ENCODE peak calls at places on chromosomes 5 and 9, in six cellular contexts. One of them, this sample, is unnamed.

GRCh38 chr5:107601076-107601475 is 69.7 kb downstream of the EFNA5 start:
- DNase-seq in HCT116: no peak
- DNase-seq in GM23338: no peak
- DNase-seq in GM12878: no peak
- DNase-seq in GM23248: no peak
- DNase-seq in PC-3: no peak
- DNase-seq in this sample: no peak

GRCh38 chr9:38621434-38622082 is 1.2 kb upstream of the ANKRD18A start:
- DNase-seq in GM12878: no peak
- DNase-seq in HCT116: no peak
- DNase-seq in GM23248: no peak
- DNase-seq in PC-3: peak
- DNase-seq in GM23338: peak
- DNase-seq in this sample: no peak

GRCh38 chr9:121285835-121286687 is 18.1 kb downstream of the GSN start:
- DNase-seq in GM23248: peak
- DNase-seq in GM12878: no peak
- DNase-seq in GM23338: peak
- DNase-seq in PC-3: no peak
- DNase-seq in HCT116: peak
- DNase-seq in this sample: no peak

GRCh38 chr5:171330011-171330410 is 21.0 kb downstream of the TLX3 start:
- DNase-seq in GM23338: no peak
- DNase-seq in HCT116: no peak
- DNase-seq in GM23248: no peak
- DNase-seq in PC-3: no peak
- DNase-seq in GM12878: no peak
- DNase-seq in this sample: no peak

GRCh38 chr9:91905958-91906585 is 44.0 kb downstream of the ROR2 start:
- DNase-seq in PC-3: peak
- DNase-seq in GM23248: no peak
- DNase-seq in HCT116: no peak
- DNase-seq in GM23338: no peak
- DNase-seq in GM12878: no peak
- DNase-seq in this sample: no peak

GRCh38 chr9:29332789-29333188 is 1759.5 kb upstream of the C9orf72 start:
- DNase-seq in GM23248: peak
- DNase-seq in PC-3: peak
- DNase-seq in HCT116: peak
- DNase-seq in GM12878: no peak
- DNase-seq in GM23338: no peak
- DNase-seq in this sample: no peak

GRCh38 chr5:78005021-78005785 is 229.1 kb upstream of the TBCA start:
- DNase-seq in HCT116: no peak
- DNase-seq in GM12878: no peak
- DNase-seq in PC-3: peak
- DNase-seq in GM23338: no peak
- DNase-seq in GM23248: peak
- DNase-seq in this sample: no peak

GRCh38 chr9:18274693-18275092 is 199.3 kb upstream of the ADAMTSL1 start:
- DNase-seq in PC-3: peak
- DNase-seq in HCT116: no peak
- DNase-seq in GM12878: no peak
- DNase-seq in GM23338: no peak
- DNase-seq in GM23248: peak
- DNase-seq in this sample: peak

GRCh38 chr9:128190013-128190412 is 1.4 kb downstream of the CIZ1 start:
- DNase-seq in GM23248: no peak
- DNase-seq in HCT116: no peak
- DNase-seq in PC-3: no peak
- DNase-seq in GM23338: no peak
- DNase-seq in GM12878: no peak
- DNase-seq in this sample: no peak

GRCh38 chr5:90888511-90889324 is 330.1 kb downstream of the ADGRV1 start:
- DNase-seq in HCT116: no peak
- DNase-seq in GM23248: peak
- DNase-seq in PC-3: peak
- DNase-seq in GM23338: no peak
- DNase-seq in GM12878: no peak
- DNase-seq in this sample: no peak

GRCh38 chr9:133787749-133788015 is 49.5 kb upstream of the SARDH start:
- DNase-seq in GM12878: peak
- DNase-seq in GM23338: peak
- DNase-seq in HCT116: no peak
- DNase-seq in GM23248: peak
- DNase-seq in PC-3: no peak
- DNase-seq in this sample: no peak

GRCh38 chr5:166165600-166165999 is 2125.8 kb upstream of the WWC1 start:
- DNase-seq in HCT116: no peak
- DNase-seq in PC-3: no peak
- DNase-seq in GM12878: no peak
- DNase-seq in GM23338: peak
- DNase-seq in GM23248: no peak
- DNase-seq in this sample: no peak

GRCh38 chr9:32403567-32403966 is 19.1 kb downstream of the ACO1 start:
- DNase-seq in GM23338: no peak
- DNase-seq in GM23248: no peak
- DNase-seq in PC-3: no peak
- DNase-seq in GM12878: no peak
- DNase-seq in HCT116: no peak
- DNase-seq in this sample: no peak

GRCh38 chr5:140041492-140042421 is 1.3 kb downstream of the NRG2 start:
- DNase-seq in GM23248: peak
- DNase-seq in HCT116: no peak
- DNase-seq in GM12878: peak
- DNase-seq in PC-3: peak
- DNase-seq in GM23338: peak
- DNase-seq in this sample: no peak

GRCh38 chr9:92140754-92141143 is 25.5 kb upstream of the SPTLC1 start:
- DNase-seq in HCT116: no peak
- DNase-seq in GM23338: no peak
- DNase-seq in GM12878: no peak
- DNase-seq in PC-3: no peak
- DNase-seq in GM23248: peak
- DNase-seq in this sample: no peak

GRCh38 chr9:19049872-19050636 is 827 bp downstream of the RRAGA start:
- DNase-seq in HCT116: no peak
- DNase-seq in GM23248: peak
- DNase-seq in GM12878: no peak
- DNase-seq in GM23338: peak
- DNase-seq in PC-3: peak
- DNase-seq in this sample: no peak

GRCh38 chr9:78831726-78832125 is 534.8 kb downstream of the PSAT1 start:
- DNase-seq in PC-3: no peak
- DNase-seq in GM23338: no peak
- DNase-seq in GM23248: peak
- DNase-seq in GM12878: no peak
- DNase-seq in HCT116: no peak
- DNase-seq in this sample: no peak

GRCh38 chr5:146027746-146028145 is 77.6 kb downstream of the PLAC8L1 start:
- DNase-seq in HCT116: peak
- DNase-seq in PC-3: peak
- DNase-seq in GM23338: no peak
- DNase-seq in GM23248: no peak
- DNase-seq in GM12878: no peak
- DNase-seq in this sample: no peak

GRCh38 chr9:113499153-113499875 is 35.8 kb downstream of the RGS3 start:
- DNase-seq in GM23338: no peak
- DNase-seq in GM12878: no peak
- DNase-seq in HCT116: no peak
- DNase-seq in GM23248: no peak
- DNase-seq in PC-3: no peak
- DNase-seq in this sample: no peak

GRCh38 chr5:4941957-4942830 is 197.9 kb upstream of the ADAMTS16 start:
- DNase-seq in GM12878: no peak
- DNase-seq in PC-3: peak
- DNase-seq in GM23338: peak
- DNase-seq in HCT116: no peak
- DNase-seq in GM23248: peak
- DNase-seq in this sample: no peak

GRCh38 chr9:13942695-13943094 is 371.2 kb downstream of the NFIB start:
- DNase-seq in HCT116: no peak
- DNase-seq in GM23338: no peak
- DNase-seq in GM12878: no peak
- DNase-seq in PC-3: peak
- DNase-seq in GM23248: peak
- DNase-seq in this sample: no peak

GRCh38 chr9:72509053-72509452 is 12.4 kb upstream of the TMC1 start:
- DNase-seq in GM12878: no peak
- DNase-seq in GM23338: no peak
- DNase-seq in PC-3: peak
- DNase-seq in HCT116: no peak
- DNase-seq in GM23248: peak
- DNase-seq in this sample: no peak

GRCh38 chr5:108386345-108387061 is 4.6 kb upstream of the FBXL17 start:
- DNase-seq in GM12878: no peak
- DNase-seq in GM23338: no peak
- DNase-seq in PC-3: peak
- DNase-seq in HCT116: no peak
- DNase-seq in GM23248: peak
- DNase-seq in this sample: no peak

GRCh38 chr5:66769839-66770617 is 173.8 kb downstream of the MAST4 start:
- DNase-seq in GM23248: peak
- DNase-seq in GM12878: no peak
- DNase-seq in HCT116: no peak
- DNase-seq in PC-3: no peak
- DNase-seq in GM23338: peak
- DNase-seq in this sample: no peak

GRCh38 chr9:99023831-99024230 is 80.1 kb downstream of the COL15A1 start:
- DNase-seq in GM23248: peak
- DNase-seq in PC-3: no peak
- DNase-seq in GM12878: no peak
- DNase-seq in HCT116: no peak
- DNase-seq in GM23338: no peak
- DNase-seq in this sample: no peak

GRCh38 chr5:101626572-101626971 is 669.5 kb downstream of the SLCO4C1 start:
- DNase-seq in GM23338: peak
- DNase-seq in GM23248: no peak
- DNase-seq in PC-3: no peak
- DNase-seq in GM12878: no peak
- DNase-seq in HCT116: no peak
- DNase-seq in this sample: peak

GRCh38 chr9:96604005-96604320 is 15.7 kb downstream of the CDC14B start:
- DNase-seq in GM23248: peak
- DNase-seq in PC-3: no peak
- DNase-seq in GM23338: no peak
- DNase-seq in HCT116: no peak
- DNase-seq in GM12878: no peak
- DNase-seq in this sample: no peak

GRCh38 chr9:21286099-21286498 is 19.0 kb downstream of the IFNA5 start:
- DNase-seq in GM12878: no peak
- DNase-seq in HCT116: no peak
- DNase-seq in GM23248: no peak
- DNase-seq in PC-3: no peak
- DNase-seq in GM23338: no peak
- DNase-seq in this sample: no peak

GRCh38 chr9:114317665-114318357 is 5.1 kb upstream of the ORM1 start:
- DNase-seq in GM23338: no peak
- DNase-seq in GM23248: peak
- DNase-seq in PC-3: no peak
- DNase-seq in GM12878: no peak
- DNase-seq in HCT116: no peak
- DNase-seq in this sample: peak

DNA sequence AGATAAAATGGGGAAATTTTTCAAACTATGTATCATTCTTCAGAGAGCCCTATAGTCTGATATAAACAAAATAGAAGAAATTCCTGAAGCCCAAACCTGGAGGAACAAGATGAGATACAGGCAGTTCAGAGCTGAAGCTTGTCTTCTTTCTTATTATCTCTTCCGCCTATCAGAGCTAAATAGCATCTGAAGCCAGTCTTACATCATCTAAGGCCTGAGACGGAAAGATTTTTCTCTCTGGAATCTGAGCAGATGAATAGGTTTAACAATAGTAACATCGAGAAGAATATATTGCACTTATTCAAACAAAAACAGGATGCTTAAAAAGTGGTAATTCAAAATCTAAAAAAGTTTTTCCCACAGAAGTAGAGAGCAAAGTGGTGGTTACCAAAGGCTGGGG is 59.8 kb downstream of the LPAR1 start:
- DNase-seq in GM23248: no peak
- DNase-seq in PC-3: no peak
- DNase-seq in GM12878: no peak
- DNase-seq in GM23338: no peak
- DNase-seq in HCT116: no peak
- DNase-seq in this sample: no peak
- H3K27ac ChIP-seq in GM23248: no peak
- H3K27ac ChIP-seq in PC-3: peak
- H3K27ac ChIP-seq in GM12878: no peak
- H3K27ac ChIP-seq in GM23338: no peak
- H3K27ac ChIP-seq in HCT116: no peak
- H3K27ac ChIP-seq in this sample: peak

GRCh38 chr9:110578896-110579752 is at the start of gene SVEP1:
- DNase-seq in GM23338: peak
- DNase-seq in HCT116: no peak
- DNase-seq in GM12878: no peak
- DNase-seq in PC-3: no peak
- DNase-seq in GM23248: peak
- DNase-seq in this sample: no peak
- TF ChIP-seq EZH2 in GM23338: peak
- TF ChIP-seq EZH2 in HCT116: no peak
- TF ChIP-seq EZH2 in GM12878: no peak
- TF ChIP-seq EZH2 in PC-3: no peak
- TF ChIP-seq EZH2 in GM23248: no peak
- TF ChIP-seq EZH2 in this sample: no peak

DNA sequence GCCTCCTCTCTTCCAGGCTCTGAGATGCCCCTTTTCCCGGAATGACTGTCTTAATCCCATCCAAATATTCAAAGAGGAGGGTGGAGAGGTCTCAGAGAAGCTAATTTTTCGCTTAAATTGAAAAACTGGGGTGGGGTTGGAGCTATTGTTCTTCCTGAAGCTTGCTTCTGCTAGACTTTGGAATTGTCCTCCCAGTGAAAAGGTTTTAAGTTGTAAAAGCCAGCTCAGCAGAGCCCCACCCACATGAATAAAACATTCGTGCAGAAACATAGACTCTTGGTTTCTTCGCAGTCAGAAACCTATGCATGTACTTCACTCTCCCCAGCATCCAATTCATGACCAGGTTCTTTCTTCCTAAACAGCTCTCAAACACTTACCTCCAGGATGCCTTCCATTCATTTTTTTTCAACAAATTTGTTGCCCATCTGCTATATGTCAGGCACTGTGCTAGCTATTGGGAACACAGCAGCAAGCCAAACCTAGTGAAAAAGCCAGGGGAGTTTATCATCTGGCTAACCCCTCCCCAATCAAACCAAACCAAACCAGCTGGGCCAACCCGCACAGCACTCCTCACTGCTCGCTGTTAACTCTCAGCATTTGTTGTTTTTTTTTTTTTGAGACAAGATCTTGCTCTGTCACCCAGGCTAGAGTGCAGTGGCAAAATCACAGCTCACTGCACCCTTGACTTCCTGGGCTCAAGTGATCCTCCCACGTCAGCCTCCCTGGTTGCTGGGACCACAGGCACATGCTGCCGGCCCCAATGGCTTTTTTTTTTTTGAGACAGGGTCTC is 37.9 kb upstream of the OCLN start:
- DNase-seq in GM12878: no peak
- DNase-seq in GM23338: no peak
- DNase-seq in HCT116: no peak
- DNase-seq in PC-3: no peak
- DNase-seq in GM23248: no peak
- DNase-seq in this sample: peak
- H3K27ac ChIP-seq in GM12878: no peak
- H3K27ac ChIP-seq in GM23338: no peak
- H3K27ac ChIP-seq in HCT116: no peak
- H3K27ac ChIP-seq in PC-3: no peak
- H3K27ac ChIP-seq in GM23248: no peak
- H3K27ac ChIP-seq in this sample: peak

GRCh38 chr5:135031146-135031812 is 2.7 kb downstream of the PITX1 start:
- DNase-seq in GM23248: no peak
- DNase-seq in GM23338: peak
- DNase-seq in HCT116: no peak
- DNase-seq in PC-3: no peak
- DNase-seq in GM12878: no peak
- DNase-seq in this sample: no peak
- TF ChIP-seq EZH2 in GM23248: no peak
- TF ChIP-seq EZH2 in GM23338: peak
- TF ChIP-seq EZH2 in HCT116: no peak
- TF ChIP-seq EZH2 in PC-3: no peak
- TF ChIP-seq EZH2 in GM12878: no peak
- TF ChIP-seq EZH2 in this sample: no peak

This sample was measured in SK-N-MC.